ENCODE peak calls at places on chromosomes 1 and 21, in five cellular contexts. One of them, this sample, is unnamed.

GRCh38 chr1:179493323-179493722 is 82.4 kb downstream of the NPHS2 start:
- DNase-seq in NCI-H510A: no peak
- DNase-seq in heart right ventricle: no peak
- DNase-seq in hippocampal formation: no peak
- DNase-seq in PC-3: no peak
- DNase-seq in this sample: no peak

GRCh38 chr1:42966688-42967609 is 8.3 kb upstream of the SLC2A1 start:
- DNase-seq in NCI-H510A: peak; percentile 99
- DNase-seq in heart right ventricle: no peak
- DNase-seq in hippocampal formation: no peak
- DNase-seq in PC-3: peak; percentile 98
- DNase-seq in this sample: no peak

GRCh38 chr1:234478152-234478480 is 863 bp downstream of the TARBP1 start:
- DNase-seq in NCI-H510A: peak; percentile 65
- DNase-seq in heart right ventricle: peak; percentile 39
- DNase-seq in hippocampal formation: peak; percentile 64
- DNase-seq in PC-3: peak; percentile 59
- DNase-seq in this sample: peak; percentile 90

GRCh38 chr1:109803901-109804331 is 40.2 kb upstream of the EPS8L3 start:
- DNase-seq in NCI-H510A: no peak
- DNase-seq in heart right ventricle: no peak
- DNase-seq in hippocampal formation: no peak
- DNase-seq in PC-3: no peak
- DNase-seq in this sample: no peak

GRCh38 chr1:224816062-224816461 is 113.4 kb upstream of the DNAH14 start:
- DNase-seq in NCI-H510A: peak; percentile 20
- DNase-seq in heart right ventricle: no peak
- DNase-seq in hippocampal formation: no peak
- DNase-seq in PC-3: no peak
- DNase-seq in this sample: no peak

GRCh38 chr1:85371021-85371420 is 93.9 kb downstream of the DDAH1 start:
- DNase-seq in NCI-H510A: no peak
- DNase-seq in heart right ventricle: no peak
- DNase-seq in hippocampal formation: no peak
- DNase-seq in PC-3: peak; percentile 33
- DNase-seq in this sample: no peak

GRCh38 chr1:7207875-7208646 is 422.8 kb downstream of the CAMTA1 start:
- DNase-seq in NCI-H510A: peak; percentile 79
- DNase-seq in heart right ventricle: peak; percentile 42
- DNase-seq in hippocampal formation: peak; percentile 5
- DNase-seq in PC-3: peak; percentile 84
- DNase-seq in this sample: peak; percentile 87

GRCh38 chr1:239232921-239233320 is 153.4 kb upstream of the CHRM3 start:
- DNase-seq in NCI-H510A: no peak
- DNase-seq in heart right ventricle: no peak
- DNase-seq in hippocampal formation: no peak
- DNase-seq in PC-3: no peak
- DNase-seq in this sample: no peak

GRCh38 chr21:33608559-33608958 is 20.1 kb upstream of the DONSON start:
- DNase-seq in NCI-H510A: no peak
- DNase-seq in heart right ventricle: no peak
- DNase-seq in hippocampal formation: no peak
- DNase-seq in PC-3: no peak
- DNase-seq in this sample: no peak

GRCh38 chr1:24222008-24222407 is 34.9 kb upstream of the IFNLR1 start:
- DNase-seq in NCI-H510A: no peak
- DNase-seq in heart right ventricle: no peak
- DNase-seq in hippocampal formation: no peak
- DNase-seq in PC-3: no peak
- DNase-seq in this sample: no peak

GRCh38 chr1:239914827-239915231 is 176.9 kb upstream of the FMN2 start:
- DNase-seq in NCI-H510A: no peak
- DNase-seq in heart right ventricle: no peak
- DNase-seq in hippocampal formation: no peak
- DNase-seq in PC-3: peak; percentile 98
- DNase-seq in this sample: no peak

GRCh38 chr1:6470132-6471085 is 4.4 kb upstream of the TNFRSF25 start:
- DNase-seq in NCI-H510A: no peak
- DNase-seq in heart right ventricle: no peak
- DNase-seq in hippocampal formation: no peak
- DNase-seq in PC-3: no peak
- DNase-seq in this sample: no peak

GRCh38 chr21:42507418-42507817 is 6.2 kb upstream of the SLC37A1 start:
- DNase-seq in NCI-H510A: no peak
- DNase-seq in heart right ventricle: no peak
- DNase-seq in hippocampal formation: no peak
- DNase-seq in PC-3: no peak
- DNase-seq in this sample: no peak

GRCh38 chr1:27496604-27497155 is 6.7 kb upstream of the WASF2 start:
- DNase-seq in NCI-H510A: no peak
- DNase-seq in heart right ventricle: peak; percentile 50
- DNase-seq in hippocampal formation: no peak
- DNase-seq in PC-3: peak; percentile 33
- DNase-seq in this sample: peak; percentile 60